ENCODE peak calls at places on chromosomes 13 and 19, in seven cellular contexts. A is psoas muscle; L is heart right ventricle; Q is RWPE2; R is pancreas; Z is body of pancreas; M is CD8-positive, alpha-beta T cell. G is an unnamed sample.

GRCh38 chr13:111051041-111051440 is 64.1 kb upstream of the ARHGEF7 start:
- ATAC-seq in M (no peak), Q (no peak), R (no peak), A (no peak), Z (no peak), L (peak; percentile 21), G (no peak)

GRCh38 chr13:45932611-45933182 is 81.1 kb upstream of the SIAH3 start:
- ATAC-seq in A (no peak), Z (no peak), Q (no peak), M (no peak), L (no peak), R (peak; percentile 33), G (no peak)

GRCh38 chr13:35460061-35460460 is 16.4 kb downstream of the MAB21L1 start:
- ATAC-seq in A (no peak), Z (no peak), Q (no peak), M (no peak), R (no peak), L (no peak), G (no peak)

GRCh38 chr19:50921391-50922315 is 10.5 kb upstream of the KLK4 start:
- ATAC-seq in M (no peak), R (peak; percentile 19), Z (peak; percentile 15), Q (peak; percentile 15), L (no peak), A (no peak), G (no peak)

GRCh38 chr13:101449971-101450748 is 2.3 kb upstream of the ITGBL1 start:
- ATAC-seq in A (no peak), M (no peak), Q (peak; percentile 74), R (no peak), L (peak; percentile 36), Z (no peak), G (peak; percentile 74)

GRCh38 chr19:46654621-46655152 is 6.3 kb downstream of the DACT3 start:
- ATAC-seq in R (no peak), A (no peak), M (no peak), Q (no peak), Z (no peak), L (peak; percentile 32), G (peak; percentile 54)

GRCh38 chr13:23558675-23559536 is 11.3 kb upstream of the TNFRSF19 start:
- ATAC-seq in Z (peak; percentile 73), Q (peak; percentile 98), A (peak; percentile 96), L (peak; percentile 93), R (peak; percentile 85), M (no peak), G (peak; percentile 89)

GRCh38 chr13:24097064-24097463 is 63.5 kb upstream of the SPATA13 start:
- ATAC-seq in R (peak; percentile 72), M (no peak), Q (no peak), Z (peak; percentile 55), L (no peak), A (no peak), G (no peak)

GRCh38 chr19:18870531-18871172 is 25.3 kb downstream of the CERS1 start:
- ATAC-seq in R (no peak), L (no peak), Q (no peak), A (no peak), Z (no peak), M (no peak), G (no peak)

GRCh38 chr13:50369646-50370045 is 354.4 kb downstream of the KCNRG start:
- ATAC-seq in R (no peak), A (no peak), L (no peak), Q (no peak), Z (no peak), M (no peak), G (no peak)

GRCh38 chr13:101144808-101145419 is 271.4 kb downstream of the NALCN start:
- ATAC-seq in A (peak; percentile 53), M (peak; percentile 58), L (no peak), R (peak; percentile 75), Z (peak; percentile 50), Q (peak; percentile 38), G (no peak)

DNA sequence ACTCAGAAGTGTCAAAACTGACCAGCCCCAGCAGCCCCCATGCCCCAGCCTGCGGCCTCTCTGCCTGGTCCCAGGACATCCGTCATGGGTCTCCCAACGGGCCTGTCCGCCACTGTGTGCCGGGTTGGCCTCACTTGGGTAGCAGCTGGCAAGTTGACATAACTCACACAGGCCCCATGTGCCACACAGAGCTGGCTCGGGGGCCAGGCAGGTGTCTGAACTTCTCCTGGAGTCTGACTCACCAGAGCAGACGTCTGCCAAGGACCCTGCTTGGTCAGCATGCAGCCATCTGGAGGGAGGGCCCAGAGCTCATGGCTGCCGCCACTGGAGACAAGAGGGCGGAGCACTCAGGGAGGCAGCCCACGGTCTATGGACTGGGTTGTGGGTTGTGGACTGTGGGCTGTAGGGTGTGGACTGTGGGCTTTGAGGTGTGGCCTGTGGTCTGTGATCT is 32.0 kb upstream of the TMEM255B start:
- ATAC-seq in M (no peak), L (no peak), A (peak; percentile 29), Q (no peak), Z (no peak), R (peak; percentile 17), G (no peak)
- H3K4me3 ChIP-seq in M (peak overlapping the region; percentile 69), L (no peak overlapping the region), A (no peak overlapping the region), Q (no peak overlapping the region), Z (no peak overlapping the region), R (no peak overlapping the region), G (no peak overlapping the region)

GRCh38 chr19:44948237-44948636 is 2.4 kb downstream of the APOC2 start:
- ATAC-seq in L (no peak), Z (no peak), R (no peak), M (no peak), A (no peak), Q (no peak), G (no peak)

GRCh38 chr19:44939668-44940067 is 2.4 kb upstream of the APOC4 start:
- ATAC-seq in L (no peak), Q (no peak), M (no peak), R (no peak), A (no peak), Z (no peak), G (no peak)

GRCh38 chr19:44942067-44942571 is at the start of gene APOC4:
- ATAC-seq in Q (no peak), R (no peak), L (no peak), M (no peak), A (no peak), Z (no peak), G (no peak)

GRCh38 chr19:44947041-44947581 is 1.3 kb downstream of the APOC2 start:
- ATAC-seq in Q (no peak), M (no peak), R (no peak), Z (no peak), L (no peak), A (no peak), G (no peak)

GRCh38 chr19:44943801-44944249 is 1.8 kb downstream of the APOC4 start:
- ATAC-seq in Z (no peak), M (no peak), Q (no peak), A (peak; percentile 41), L (peak; percentile 64), R (no peak), G (peak; percentile 48)
- TF ChIP-seq CTCF in Z (no peak), M (no peak), Q (no peak), A (no peak), L (no peak), R (no peak), G (no peak)

GRCh38 chr19:16209266-16209665 is 11.6 kb downstream of the AP1M1 start:
- ATAC-seq in L (no peak), M (no peak), R (no peak), Q (no peak), Z (no peak), A (no peak), G (no peak)

GRCh38 chr19:16210168-16210567 is 12.5 kb downstream of the AP1M1 start:
- ATAC-seq in R (no peak), Q (no peak), L (no peak), M (no peak), Z (no peak), A (no peak), G (no peak)

GRCh38 chr19:16207490-16208025 is 9.8 kb downstream of the AP1M1 start:
- ATAC-seq in M (peak; percentile 11), Z (no peak), Q (no peak), A (no peak), R (no peak), L (no peak), G (no peak)

GRCh38 chr19:16208064-16208759 is 10.5 kb downstream of the AP1M1 start:
- ATAC-seq in L (no peak), R (no peak), Q (no peak), M (peak; percentile 65), Z (no peak), A (no peak), G (no peak)

DNA sequence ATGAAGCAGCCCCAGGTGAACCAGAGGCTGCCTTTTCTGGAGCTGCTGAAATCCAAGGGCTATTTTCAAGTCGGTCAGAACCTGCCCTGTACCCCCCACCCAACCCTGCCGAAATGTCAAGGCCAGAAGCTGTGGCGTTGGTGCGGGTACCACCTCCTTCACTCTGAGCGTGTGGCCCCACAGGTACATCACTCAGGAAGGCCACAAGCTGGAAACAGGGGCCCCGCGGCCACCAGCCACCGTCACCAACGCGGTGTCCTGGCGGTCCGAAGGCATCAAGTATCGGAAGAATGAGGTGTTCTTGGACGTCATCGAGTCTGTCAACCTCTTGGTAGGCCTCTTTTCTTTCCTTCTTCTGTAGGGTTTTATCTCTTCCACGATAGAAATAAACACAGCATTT is 11.1 kb downstream of the AP1M1 start:
- ATAC-seq in M (no peak), Q (no peak), A (no peak), Z (no peak), L (no peak), R (no peak), G (no peak)
- H3K36me3 ChIP-seq in M (peaks cover 12% of the 10 kb centered on the region), Q (peaks cover 53% of the 10 kb centered on the region), A (peaks cover 6% of the 10 kb centered on the region), Z (no peaks in the 10 kb centered on the region), L (peaks cover 84% of the 10 kb centered on the region), R (peaks cover 20% of the 10 kb centered on the region), G (no peaks in the 10 kb centered on the region)

GRCh38 chr19:14615628-14616027 is 32.7 kb downstream of the CLEC17A start:
- ATAC-seq in Q (no peak), Z (no peak), L (no peak), A (no peak), R (no peak), M (no peak), G (no peak)
- H3K4me3 ChIP-seq in Q (no peak overlapping the region), Z (no peak overlapping the region), L (no peak overlapping the region), A (no peak overlapping the region), R (no peak overlapping the region), M (no peak overlapping the region), G (no peak overlapping the region)

DNA sequence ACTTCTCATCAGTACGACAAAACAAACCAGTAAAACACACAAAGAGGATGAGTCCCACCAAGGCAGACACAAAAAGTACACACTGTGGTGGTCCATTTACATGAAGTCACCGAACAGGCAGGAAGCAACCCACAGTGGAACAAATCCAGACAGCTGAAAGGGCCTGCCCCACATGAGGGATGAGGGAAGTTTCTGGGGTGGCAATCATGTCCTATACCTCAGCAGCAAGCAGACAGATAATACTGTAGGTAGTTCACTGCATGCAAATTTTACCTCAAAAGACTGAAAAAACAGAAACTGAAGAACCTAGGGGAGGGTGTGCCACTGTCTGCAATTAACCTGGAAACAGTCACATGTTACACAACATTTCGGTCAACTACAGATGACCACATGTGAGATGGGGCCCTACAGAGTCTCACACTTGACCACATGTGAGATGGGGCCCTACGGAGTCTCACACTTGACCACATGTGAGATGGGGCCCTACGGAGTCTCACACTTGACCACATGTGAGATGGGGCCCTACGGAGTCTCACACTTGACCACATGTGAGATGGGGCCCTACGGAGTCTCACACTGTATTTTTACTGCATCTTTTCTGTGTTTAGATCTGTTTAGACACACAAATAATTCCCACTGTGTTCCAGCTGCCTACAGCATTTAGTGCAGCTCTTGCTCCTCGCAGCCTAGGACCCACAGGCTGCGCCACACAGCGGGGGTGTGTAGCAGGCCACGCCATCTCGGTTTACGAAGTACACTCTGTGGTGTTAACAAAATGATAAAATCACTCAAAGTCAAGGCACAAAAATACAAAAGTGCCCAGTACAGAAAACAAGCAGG is 22.2 kb downstream of the PCID2 start:
- ATAC-seq in M (peak; percentile 66), Q (no peak), R (no peak), A (no peak), Z (no peak), L (no peak), G (no peak)
- TF ChIP-seq CTCF in M (no peak), Q (no peak), R (no peak), A (no peak), Z (no peak), L (no peak), G (no peak)